ENCODE peak calls at places on chromosome 6, in seven cellular contexts. R is left lung, Q is A549, X is HAP-1, E is GM23338, V is mammary epithelial cell, T is Karpas-422. A is an unnamed sample. For H3K4me1, the result is how much of the 10 kb centered on the place peaks cover.

GRCh38 chr6:73144516-73144915 is 80.8 kb downstream of the KHDC1L start:
- DNase-seq in R (no peak), Q (no peak), X (no peak), E (no peak), V (no peak), T (no peak), A (no peak)

GRCh38 chr6:143223895-143224294 is 163.2 kb downstream of the AIG1 start:
- DNase-seq in R (no peak), Q (peak), X (no peak), E (no peak), V (no peak), T (no peak), A (no peak)

GRCh38 chr6:85166106-85166505 is 283.8 kb upstream of the NT5E start:
- DNase-seq in R (no peak), Q (no peak), X (no peak), E (no peak), V (no peak), T (no peak), A (no peak)

GRCh38 chr6:52502306-52503029 is 74.4 kb downstream of the TRAM2 start:
- DNase-seq in R (no peak), Q (no peak), X (no peak), E (no peak), V (no peak), T (no peak), A (no peak)

GRCh38 chr6:44249082-44249748 is 2.3 kb downstream of the HSP90AB1 start:
- DNase-seq in R (peak), Q (no peak), X (no peak), E (no peak), V (no peak), T (no peak), A (no peak)

GRCh38 chr6:7671076-7671475 is 54.8 kb upstream of the BMP6 start:
- DNase-seq in R (no peak), Q (peak), X (no peak), E (no peak), V (peak), T (no peak), A (no peak)

GRCh38 chr6:34142599-34142998 is 3.3 kb downstream of the GRM4 start:
- DNase-seq in R (peak), Q (no peak), X (no peak), E (peak), V (peak), T (no peak), A (no peak)

GRCh38 chr6:170497845-170498281 is 55.2 kb downstream of the PSMB1 start:
- DNase-seq in R (no peak), Q (no peak), X (peak), E (peak), V (peak), T (no peak), A (no peak)

GRCh38 chr6:169362501-169363121 is 109.0 kb upstream of the THBS2 start:
- DNase-seq in R (no peak), Q (no peak), X (no peak), E (no peak), V (no peak), T (no peak), A (no peak)

GRCh38 chr6:136226027-136226673 is 24.0 kb downstream of the MTFR2 start:
- DNase-seq in R (peak), Q (peak), X (peak), E (peak), V (no peak), T (peak), A (peak)

GRCh38 chr6:166980738-166981137 is 18.5 kb upstream of the CEP43 start:
- DNase-seq in R (no peak), Q (no peak), X (no peak), E (no peak), V (no peak), T (no peak), A (no peak)

GRCh38 chr6:44120692-44121443 is 6.4 kb downstream of the MRPL14 start:
- DNase-seq in R (no peak), Q (no peak), X (no peak), E (no peak), V (no peak), T (no peak), A (no peak)

GRCh38 chr6:94463306-94463705 is 1043.9 kb upstream of the EPHA7 start:
- DNase-seq in R (no peak), Q (no peak), X (no peak), E (peak), V (no peak), T (no peak), A (no peak)

GRCh38 chr6:138161434-138162103 is at the start of gene ARFGEF3:
- DNase-seq in R (peak), Q (peak), X (peak), E (peak), V (peak), T (no peak), A (peak)

GRCh38 chr6:24927234-24927955 is 8.4 kb downstream of the RIPOR2 start:
- DNase-seq in R (no peak), Q (no peak), X (no peak), E (no peak), V (no peak), T (no peak), A (no peak)
- H3K4me1 ChIP-seq in R (under half), Q (under half), X (under half), E (half or more), V (under half), T (half or more), A (half or more)

DNA sequence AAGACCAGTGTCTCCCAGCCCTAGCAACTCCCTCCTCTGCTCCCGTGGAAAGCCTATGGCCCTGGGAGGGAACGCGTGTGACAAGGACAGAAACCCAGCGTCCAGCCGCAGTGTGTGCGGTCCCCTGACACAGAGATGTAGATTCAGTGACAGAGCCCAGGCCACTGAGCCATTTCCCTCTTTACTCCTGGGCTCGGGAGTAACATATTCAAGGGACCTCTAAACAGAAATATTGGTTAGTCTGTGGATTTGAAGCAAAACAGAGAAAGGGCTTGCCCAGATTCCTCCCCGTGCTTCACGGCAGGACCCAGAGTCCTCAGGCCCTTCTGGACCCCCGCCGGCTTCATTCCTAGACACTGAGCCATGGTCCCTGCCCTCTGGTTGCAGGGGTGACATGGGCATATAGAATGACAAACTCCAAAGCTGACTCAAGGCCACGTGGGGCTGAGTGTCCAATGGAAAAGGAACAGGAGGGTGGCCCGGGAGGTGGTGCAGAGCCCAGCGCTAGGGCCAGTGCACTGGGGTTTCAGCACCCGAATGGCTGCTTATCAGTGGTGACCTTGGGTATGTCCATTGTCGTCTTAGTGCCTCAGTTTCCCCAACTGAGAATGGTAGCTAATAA is 248.2 kb downstream of the QKI start:
- DNase-seq in R (no peak), Q (no peak), X (no peak), E (no peak), V (no peak), T (no peak), A (no peak)
- H3K4me1 ChIP-seq in R (under half), Q (under half), X (under half), E (under half), V (under half), T (under half), A (under half)

GRCh38 chr6:35492664-35493284 is 4.1 kb downstream of the TEAD3 start:
- DNase-seq in R (no peak), Q (no peak), X (no peak), E (no peak), V (no peak), T (no peak), A (no peak)

GRCh38 chr6:35489995-35490791 is 6.7 kb downstream of the TEAD3 start:
- DNase-seq in R (peak), Q (no peak), X (peak), E (peak), V (no peak), T (no peak), A (no peak)

GRCh38 chr6:35493307-35493983 is 3.4 kb downstream of the TEAD3 start:
- DNase-seq in R (no peak), Q (no peak), X (no peak), E (no peak), V (no peak), T (no peak), A (no peak)

GRCh38 chr6:35490821-35491557 is 5.9 kb downstream of the TEAD3 start:
- DNase-seq in R (no peak), Q (no peak), X (no peak), E (no peak), V (no peak), T (no peak), A (no peak)

GRCh38 chr6:35491558-35492541 is 5.0 kb downstream of the TEAD3 start:
- DNase-seq in R (no peak), Q (no peak), X (no peak), E (no peak), V (no peak), T (no peak), A (peak)
- H3K4me1 ChIP-seq in R (under half), Q (under half), X (under half), E (half or more), V (half or more), T (under half), A (under half)

GRCh38 chr6:159321267-159321666 is 152.1 kb downstream of the FNDC1 start:
- DNase-seq in R (no peak), Q (no peak), X (no peak), E (no peak), V (peak), T (no peak), A (no peak)
- H3K4me1 ChIP-seq in R (under half), Q (under half), X (under half), E (under half), V (under half), T (under half), A (under half)

DNA sequence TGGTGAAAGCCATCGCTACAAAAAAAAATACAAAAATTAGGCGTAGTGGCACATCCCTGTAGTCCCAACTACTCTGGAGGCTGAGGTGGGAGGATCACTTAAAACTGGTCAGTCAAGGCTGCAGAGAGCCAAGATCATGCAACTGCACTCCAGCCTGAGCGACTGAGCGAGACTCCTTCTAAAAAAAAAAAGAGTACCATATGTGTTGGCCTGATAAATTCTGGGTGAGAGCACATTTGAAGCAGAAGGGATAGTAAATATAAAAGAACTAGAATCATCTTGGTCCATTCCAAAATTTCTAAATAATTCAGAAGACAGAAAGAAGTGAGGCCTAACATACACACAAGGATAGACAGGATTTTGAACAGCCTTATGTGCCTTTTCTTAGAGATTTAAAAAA is 2.2 kb downstream of the IBTK start:
- DNase-seq in R (no peak), Q (no peak), X (no peak), E (no peak), V (no peak), T (no peak), A (no peak)
- H3K4me1 ChIP-seq in R (under half), Q (under half), X (under half), E (under half), V (under half), T (under half), A (under half)

GRCh38 chr6:11218827-11219826 is 13.3 kb downstream of the NEDD9 start:
- DNase-seq in R (no peak), Q (peak), X (no peak), E (no peak), V (no peak), T (no peak), A (no peak)
- H3K4me1 ChIP-seq in R (half or more), Q (half or more), X (under half), E (under half), V (under half), T (under half), A (under half)

DNA sequence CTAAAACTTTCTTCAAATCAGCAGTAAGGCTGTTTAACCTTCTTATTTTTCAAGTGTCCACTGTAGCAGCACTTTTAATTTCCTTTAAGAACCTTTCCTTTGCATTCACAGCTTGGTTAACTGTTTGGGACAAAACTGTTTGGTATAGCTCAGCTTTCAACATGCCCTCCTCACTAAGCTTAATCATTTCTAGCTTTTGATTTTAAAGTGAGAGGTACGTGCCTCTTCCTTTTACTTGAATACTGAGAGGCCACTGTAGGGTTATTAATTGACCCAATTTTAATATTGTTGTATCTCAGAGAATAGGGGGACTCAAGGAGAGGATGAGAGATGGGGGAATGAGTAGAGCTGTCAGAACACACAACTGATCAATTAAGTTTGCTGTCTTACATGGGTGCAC is 129.5 kb upstream of the MMS22L start:
- DNase-seq in R (no peak), Q (no peak), X (no peak), E (no peak), V (no peak), T (no peak), A (no peak)
- H3K4me1 ChIP-seq in R (under half), Q (under half), X (under half), E (under half), V (under half), T (under half), A (under half)

GRCh38 chr6:3741477-3741871 is 10.0 kb downstream of the PXDC1 start:
- DNase-seq in R (no peak), Q (no peak), X (no peak), E (no peak), V (no peak), T (no peak), A (no peak)
- H3K4me1 ChIP-seq in R (under half), Q (under half), X (under half), E (under half), V (under half), T (under half), A (under half)